ENCODE peak calls at places on chromosomes 11 and 22, in nine cellular contexts. J, C, M, P, Z, V, U, Y and R are unnamed samples.

GRCh38 chr11:121833970-121834369 is 282.0 kb downstream of the BLID start:
- DNase-seq in J (no peak), C (no peak), M (no peak), P (no peak), Z (no peak), V (no peak), U (no peak), Y (no peak), R (no peak)

GRCh38 chr22:50308597-50308935 is 1.1 kb upstream of the PLXNB2 start:
- DNase-seq in J (peak), C (peak), M (peak), P (no peak), Z (no peak), V (no peak), U (peak), Y (peak), R (peak)

GRCh38 chr22:47050601-47051051 is 288.2 kb downstream of the TBC1D22A start:
- DNase-seq in J (no peak), C (no peak), M (peak), P (no peak), Z (no peak), V (no peak), U (no peak), Y (peak), R (no peak)

GRCh38 chr22:26700462-26700861 is 43.1 kb downstream of the MIAT start:
- DNase-seq in J (no peak), C (no peak), M (no peak), P (no peak), Z (no peak), V (no peak), U (no peak), Y (no peak), R (no peak)

GRCh38 chr11:68396526-68396925 is 64.0 kb upstream of the PPP6R3 start:
- DNase-seq in J (no peak), C (no peak), M (no peak), P (no peak), Z (no peak), V (no peak), U (no peak), Y (no peak), R (no peak)

GRCh38 chr22:34105461-34106062 is 185.3 kb upstream of the LARGE1 start:
- DNase-seq in J (no peak), C (no peak), M (no peak), P (peak), Z (peak), V (peak), U (peak), Y (peak), R (no peak)

GRCh38 chr11:9138612-9139579 is 47.5 kb upstream of the SCUBE2 start:
- DNase-seq in J (peak), C (peak), M (no peak), P (no peak), Z (no peak), V (no peak), U (peak), Y (no peak), R (no peak)

GRCh38 chr22:19820880-19821522 is 33.7 kb downstream of the GNB1L start:
- DNase-seq in J (no peak), C (no peak), M (peak), P (no peak), Z (no peak), V (no peak), U (no peak), Y (peak), R (peak)

GRCh38 chr11:122405788-122406341 is 249.7 kb upstream of the UBASH3B start:
- DNase-seq in J (peak), C (peak), M (no peak), P (no peak), Z (no peak), V (no peak), U (no peak), Y (no peak), R (no peak)

GRCh38 chr11:1352696-1353382 is 36.9 kb upstream of the BRSK2 start:
- DNase-seq in J (no peak), C (no peak), M (no peak), P (no peak), Z (no peak), V (peak), U (no peak), Y (no peak), R (peak)

DNA sequence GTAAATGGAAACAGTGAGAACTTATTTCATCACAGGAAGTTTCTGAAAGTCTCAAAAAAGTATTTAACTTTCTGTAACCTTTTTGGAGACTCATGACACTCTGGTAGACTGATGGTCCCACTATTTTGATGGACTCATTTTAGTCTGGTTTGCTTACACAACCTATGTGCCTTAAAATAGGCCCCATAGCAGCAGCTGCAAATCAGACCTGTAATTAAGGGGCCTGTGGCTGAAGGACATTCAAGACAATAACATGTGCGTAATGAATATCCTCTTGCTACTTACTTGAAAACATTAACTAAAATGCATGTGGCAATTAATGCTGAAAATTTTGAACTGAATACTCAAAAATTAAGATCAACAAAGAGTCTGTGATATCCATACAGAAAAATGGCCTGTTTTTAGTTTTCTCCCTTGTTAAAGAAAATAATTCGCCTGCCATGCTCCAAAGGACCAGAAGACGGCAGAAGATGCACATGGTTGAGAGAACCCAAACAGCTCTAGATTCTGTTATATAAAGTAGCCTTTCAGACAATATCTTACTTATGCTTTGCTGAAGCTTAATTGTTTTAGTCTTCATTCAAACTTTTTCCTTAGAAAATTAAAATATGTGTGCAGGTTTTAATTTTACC is 568.5 kb downstream of the KCNA4 start:
- DNase-seq in J (peak), C (no peak), M (no peak), P (peak), Z (peak), V (peak), U (no peak), Y (no peak), R (no peak)
- TF ChIP-seq CTCF in J (peak), C (no peak), M (peak), P (peak), Z (no peak), V (peak), U (peak), Y (peak), R (no peak)

GRCh38 chr11:118689852-118690552 is 10.6 kb upstream of the TREH start:
- DNase-seq in J (peak), C (peak), M (peak), P (peak), Z (peak), V (peak), U (peak), Y (peak), R (peak)
- TF ChIP-seq CTCF in J (peak), C (peak), M (peak), P (peak), Z (peak), V (peak), U (peak), Y (peak), R (peak)

GRCh38 chr11:66687831-66688281 is 10.2 kb upstream of the RBM4B start:
- DNase-seq in J (no peak), C (no peak), M (no peak), P (no peak), Z (peak), V (no peak), U (no peak), Y (no peak), R (peak)

GRCh38 chr11:66685276-66686099 is 7.8 kb upstream of the RBM4B start:
- DNase-seq in J (no peak), C (no peak), M (no peak), P (no peak), Z (no peak), V (no peak), U (no peak), Y (no peak), R (peak)

GRCh38 chr11:66686100-66686785 is 8.6 kb upstream of the RBM4B start:
- DNase-seq in J (no peak), C (peak), M (no peak), P (no peak), Z (no peak), V (no peak), U (no peak), Y (no peak), R (peak)

GRCh38 chr11:66688561-66689534 is 11.2 kb upstream of the RBM4B start:
- DNase-seq in J (no peak), C (no peak), M (no peak), P (no peak), Z (no peak), V (no peak), U (no peak), Y (no peak), R (peak)

GRCh38 chr11:66686801-66687750 is 9.4 kb upstream of the RBM4B start:
- DNase-seq in J (no peak), C (no peak), M (no peak), P (no peak), Z (peak), V (no peak), U (no peak), Y (no peak), R (peak)
- TF ChIP-seq CTCF in J (no peak), C (no peak), M (no peak), P (no peak), Z (no peak), V (no peak), U (no peak), Y (no peak), R (no peak)

DNA sequence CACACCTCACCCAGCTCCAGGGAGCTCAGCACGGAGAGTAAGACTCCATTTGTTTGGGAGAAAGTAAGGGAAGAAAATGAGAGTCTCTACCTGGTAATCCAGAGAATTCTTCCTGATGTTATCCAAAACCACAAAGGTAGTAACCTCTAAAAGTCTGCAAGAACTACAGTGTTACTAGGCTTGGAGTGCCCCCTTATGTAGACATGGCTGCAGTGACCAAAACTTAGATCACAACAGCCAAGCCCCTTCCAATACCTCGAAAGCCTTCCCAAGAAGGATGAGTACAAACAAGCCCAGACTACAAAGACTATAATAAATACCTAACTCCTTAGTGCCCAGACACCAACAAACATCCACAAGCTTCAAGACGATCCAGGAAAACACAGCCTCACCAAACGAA is 4.9 kb downstream of the UBE2L6 start:
- DNase-seq in J (no peak), C (no peak), M (no peak), P (no peak), Z (no peak), V (no peak), U (no peak), Y (no peak), R (no peak)
- TF ChIP-seq CTCF in J (no peak), C (no peak), M (no peak), P (no peak), Z (no peak), V (no peak), U (no peak), Y (no peak), R (no peak)

GRCh38 chr11:3146612-3147256 is 18.4 kb downstream of the OSBPL5 start:
- DNase-seq in J (peak), C (peak), M (no peak), P (no peak), Z (no peak), V (no peak), U (no peak), Y (no peak), R (no peak)

GRCh38 chr11:3147626-3148025 is 17.5 kb downstream of the OSBPL5 start:
- DNase-seq in J (no peak), C (no peak), M (no peak), P (no peak), Z (no peak), V (no peak), U (no peak), Y (no peak), R (no peak)

GRCh38 chr11:3148990-3149851 is 15.9 kb downstream of the OSBPL5 start:
- DNase-seq in J (no peak), C (no peak), M (no peak), P (no peak), Z (no peak), V (no peak), U (no peak), Y (no peak), R (no peak)

GRCh38 chr11:3148255-3148989 is 16.7 kb downstream of the OSBPL5 start:
- DNase-seq in J (no peak), C (no peak), M (no peak), P (no peak), Z (no peak), V (no peak), U (no peak), Y (no peak), R (no peak)

GRCh38 chr11:3147257-3147619 is 17.9 kb downstream of the OSBPL5 start:
- DNase-seq in J (no peak), C (peak), M (peak), P (no peak), Z (no peak), V (no peak), U (no peak), Y (no peak), R (no peak)
- TF ChIP-seq CTCF in J (no peak), C (no peak), M (no peak), P (no peak), Z (no peak), V (no peak), U (no peak), Y (no peak), R (no peak)

GRCh38 chr11:114309517-114309916 is 13.3 kb downstream of the NNMT start:
- DNase-seq in J (peak), C (no peak), M (no peak), P (no peak), Z (no peak), V (no peak), U (no peak), Y (no peak), R (no peak)
- TF ChIP-seq CTCF in J (no peak), C (no peak), M (no peak), P (no peak), Z (no peak), V (no peak), U (no peak), Y (no peak), R (no peak)

GRCh38 chr11:5596611-5597201 is at the start of gene TRIM6:
- DNase-seq in J (peak), C (no peak), M (peak), P (peak), Z (peak), V (peak), U (peak), Y (peak), R (peak)

GRCh38 chr11:5603326-5603725 is 6.9 kb downstream of the TRIM6 start:
- DNase-seq in J (no peak), C (no peak), M (no peak), P (no peak), Z (no peak), V (no peak), U (no peak), Y (no peak), R (no peak)

GRCh38 chr11:5597953-5598352 is 1.5 kb downstream of the TRIM6 start:
- DNase-seq in J (no peak), C (no peak), M (no peak), P (no peak), Z (no peak), V (no peak), U (no peak), Y (no peak), R (no peak)

GRCh38 chr11:5604896-5605295 is 8.5 kb downstream of the TRIM6 start:
- DNase-seq in J (no peak), C (no peak), M (no peak), P (no peak), Z (no peak), V (no peak), U (no peak), Y (no peak), R (no peak)

GRCh38 chr11:5600374-5600851 is 4.0 kb downstream of the TRIM6 start:
- DNase-seq in J (peak), C (peak), M (no peak), P (peak), Z (peak), V (peak), U (peak), Y (peak), R (peak)
- TF ChIP-seq CTCF in J (peak), C (peak), M (peak), P (peak), Z (peak), V (peak), U (peak), Y (peak), R (peak)